ENCODE peak calls at places on chromosomes 7 and 10, in four cellular contexts. R is AG10803, A is lower leg skin, W is fibroblast of lung. I is an unnamed sample.

GRCh38 chr7:45069444-45070253 is 19.1 kb downstream of the NACAD start:
- DNase-seq in R (no peak), A (no peak), W (no peak), I (no peak)

GRCh38 chr10:78850611-78851010 is 218.2 kb upstream of the ZMIZ1 start:
- DNase-seq in R (no peak), A (no peak), W (no peak), I (no peak)

GRCh38 chr10:68261132-68261856 is 29.4 kb upstream of the ATOH7 start:
- DNase-seq in R (no peak), A (no peak), W (no peak), I (no peak)

GRCh38 chr7:92590711-92591310 is 621 bp upstream of the FAM133B start:
- DNase-seq in R (no peak), A (no peak), W (no peak), I (no peak)

GRCh38 chr10:132539431-132539839 is 1.8 kb downstream of the INPP5A start:
- DNase-seq in R (no peak), A (no peak), W (peak; percentile 20), I (no peak)

GRCh38 chr7:46853451-46853850 is 728.5 kb downstream of the TNS3 start:
- DNase-seq in R (peak; percentile 78), A (no peak), W (peak; percentile 73), I (no peak)

GRCh38 chr7:150876817-150877526 is 24.7 kb downstream of the AOC1 start:
- DNase-seq in R (peak; percentile 74), A (peak; percentile 73), W (peak; percentile 68), I (peak; percentile 79)

GRCh38 chr7:92359801-92360200 is 87.5 kb upstream of the GATAD1 start:
- DNase-seq in R (peak; percentile 73), A (no peak), W (peak; percentile 62), I (peak; percentile 19)

GRCh38 chr10:123858039-123858740 is 33.4 kb downstream of the CPXM2 start:
- DNase-seq in R (peak; percentile 84), A (no peak), W (no peak), I (no peak)

GRCh38 chr10:91378061-91378460 is 32.1 kb upstream of the HECTD2 start:
- DNase-seq in R (no peak), A (no peak), W (peak; percentile 89), I (peak; percentile 59)

GRCh38 chr7:33903770-33904679 is 1.3 kb upstream of the BMPER start:
- DNase-seq in R (peak; percentile 74), A (no peak), W (peak; percentile 45), I (peak; percentile 67)

GRCh38 chr10:31697271-31698168 is 231.1 kb downstream of the ARHGAP12 start:
- DNase-seq in R (peak; percentile 86), A (peak; percentile 83), W (peak; percentile 86), I (peak; percentile 89)

GRCh38 chr7:130242198-130243014 is 24.3 kb upstream of the CPA2 start:
- DNase-seq in R (peak; percentile 33), A (peak; percentile 30), W (peak; percentile 89), I (peak; percentile 65)

GRCh38 chr7:519429-519973 is at the start of gene PDGFA:
- DNase-seq in R (peak; percentile 57), A (no peak), W (peak; percentile 68), I (peak; percentile 57)

GRCh38 chr10:100401631-100402328 is 54.7 kb downstream of the SCD start:
- DNase-seq in R (no peak), A (no peak), W (no peak), I (no peak)

GRCh38 chr7:94348142-94348541 is 46.6 kb upstream of the COL1A2 start:
- DNase-seq in R (peak; percentile 99), A (peak; percentile 57), W (peak; percentile 96), I (peak; percentile 87)

GRCh38 chr7:32616625-32617024 is 121.3 kb downstream of the AVL9 start:
- DNase-seq in R (peak; percentile 93), A (peak; percentile 61), W (peak; percentile 94), I (peak; percentile 76)

GRCh38 chr10:97210576-97210975 is 24.8 kb upstream of the SLIT1 start:
- DNase-seq in R (peak; percentile 58), A (peak; percentile 49), W (peak; percentile 44), I (peak; percentile 82)

GRCh38 chr7:24912874-24913514 is 67.0 kb downstream of the OSBPL3 start:
- DNase-seq in R (no peak), A (no peak), W (no peak), I (no peak)

GRCh38 chr7:34157137-34157536 is 251.8 kb downstream of the BMPER start:
- DNase-seq in R (peak; percentile 87), A (no peak), W (no peak), I (no peak)

GRCh38 chr10:15571570-15571969 is 148.2 kb downstream of the ITGA8 start:
- DNase-seq in R (peak; percentile 68), A (no peak), W (peak; percentile 54), I (peak; percentile 87)

GRCh38 chr10:131556897-131557500 is 245.5 kb upstream of the TCERG1L start:
- DNase-seq in R (no peak), A (no peak), W (no peak), I (no peak)

GRCh38 chr7:51079494-51079893 is 237.1 kb downstream of the COBL start:
- DNase-seq in R (no peak), A (no peak), W (no peak), I (no peak)

GRCh38 chr10:117186832-117187615 is 10.3 kb upstream of the KCNK18 start:
- DNase-seq in R (peak; percentile 48), A (no peak), W (peak; percentile 36), I (no peak)

GRCh38 chr7:43302211-43302711 is 189.8 kb downstream of the HECW1 start:
- DNase-seq in R (peak; percentile 18), A (no peak), W (peak; percentile 86), I (peak; percentile 7)

DNA sequence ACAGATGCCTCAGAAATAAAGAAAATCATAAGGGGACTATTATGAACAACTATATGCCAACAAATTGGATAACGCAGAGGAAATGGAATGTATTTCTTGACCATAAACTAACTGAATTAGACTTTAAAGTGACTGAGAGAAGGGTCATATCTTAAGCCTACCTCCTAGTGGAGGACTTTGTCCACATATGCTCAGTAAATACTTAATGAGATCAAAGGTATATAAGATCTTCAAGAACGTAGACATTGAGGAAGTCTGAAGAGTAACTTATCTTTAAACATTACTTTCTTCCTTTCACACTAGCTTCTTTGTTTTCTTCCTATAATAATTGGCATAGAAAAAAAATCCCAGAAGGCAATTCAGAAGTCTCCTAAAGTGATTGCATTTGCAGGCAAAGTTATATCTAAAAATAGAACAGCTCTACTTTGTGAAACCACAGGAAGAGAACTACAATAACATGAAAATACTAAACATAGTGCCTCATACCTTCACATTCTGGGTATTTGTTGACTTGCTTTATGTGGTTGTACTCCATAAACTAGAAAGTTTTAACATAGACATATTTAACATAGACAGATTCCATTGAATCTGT is 150.5 kb downstream of the PPP1R3A start:
- DNase-seq in R (no peak), A (no peak), W (peak; percentile 30), I (no peak)
- H3K4me3 ChIP-seq in R (no peak overlapping the region), A (no peak overlapping the region), W (no peak overlapping the region), I (no peak overlapping the region)

GRCh38 chr7:100491192-100491578 is 7.5 kb downstream of the NYAP1 start:
- DNase-seq in R (no peak), A (no peak), W (no peak), I (no peak)

GRCh38 chr7:100492738-100493475 is 9.2 kb downstream of the NYAP1 start:
- DNase-seq in R (no peak), A (no peak), W (no peak), I (no peak)

GRCh38 chr7:100496509-100496908 is 12.8 kb downstream of the NYAP1 start:
- DNase-seq in R (no peak), A (no peak), W (no peak), I (no peak)

GRCh38 chr7:100490483-100491191 is 6.9 kb downstream of the NYAP1 start:
- DNase-seq in R (no peak), A (no peak), W (no peak), I (no peak)

DNA sequence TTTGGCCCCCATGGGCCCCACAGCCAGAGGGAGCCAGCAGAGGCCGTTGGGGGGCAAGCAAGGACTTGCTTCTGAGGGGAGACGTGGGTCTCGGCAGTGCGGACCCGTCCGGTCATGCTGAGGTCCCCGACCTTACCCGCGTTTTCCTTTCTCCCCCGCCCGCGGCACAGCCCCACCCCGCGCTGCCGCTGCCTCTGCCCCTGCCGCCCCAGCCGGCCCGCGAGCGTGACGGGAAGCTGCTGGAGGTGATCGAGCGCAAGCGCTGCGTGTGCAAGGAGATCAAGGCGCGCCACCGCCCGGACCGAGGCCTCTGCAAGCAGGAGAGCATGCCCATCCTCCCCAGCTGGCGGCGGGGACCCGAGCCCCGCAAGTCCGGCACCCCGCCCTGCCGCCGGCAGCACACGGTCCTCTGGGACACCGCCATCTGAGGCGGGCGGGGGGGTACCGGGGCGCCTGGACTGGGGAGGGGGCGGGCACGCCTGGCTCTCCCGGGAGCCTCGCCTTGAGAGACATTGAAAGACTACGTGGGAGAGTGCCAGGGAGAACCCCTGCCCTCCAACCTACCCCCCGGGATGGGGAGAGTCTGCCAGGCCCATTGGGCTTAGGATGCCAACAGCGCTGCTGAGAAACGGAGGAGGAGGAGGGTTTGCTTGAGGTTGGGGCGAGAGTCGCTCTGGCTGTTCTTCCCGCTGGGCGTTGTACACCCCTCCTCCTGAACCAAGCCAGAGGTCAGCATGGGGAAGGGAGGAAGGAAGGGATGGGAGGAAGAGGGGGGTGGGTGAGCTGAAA is 9.9 kb downstream of the NYAP1 start:
- DNase-seq in R (no peak), A (no peak), W (peak; percentile 38), I (no peak)
- TF ChIP-seq CTCF in R (no peak), A (no peak), W (peak; percentile 5), I (no peak)

GRCh38 chr7:144830811-144831210 is 5.0 kb downstream of the TPK1 start:
- DNase-seq in R (peak; percentile 0), A (no peak), W (peak; percentile 39), I (peak; percentile 27)

GRCh38 chr7:144835166-144835611 is 664 bp downstream of the TPK1 start:
- DNase-seq in R (peak; percentile 52), A (peak; percentile 18), W (peak; percentile 57), I (peak; percentile 59)

GRCh38 chr7:144834516-144835165 is 1.2 kb downstream of the TPK1 start:
- DNase-seq in R (peak; percentile 36), A (peak; percentile 41), W (no peak), I (peak; percentile 43)

GRCh38 chr7:144835668-144836544 is at the start of gene TPK1:
- DNase-seq in R (peak; percentile 94), A (peak; percentile 85), W (peak; percentile 97), I (peak; percentile 96)

DNA sequence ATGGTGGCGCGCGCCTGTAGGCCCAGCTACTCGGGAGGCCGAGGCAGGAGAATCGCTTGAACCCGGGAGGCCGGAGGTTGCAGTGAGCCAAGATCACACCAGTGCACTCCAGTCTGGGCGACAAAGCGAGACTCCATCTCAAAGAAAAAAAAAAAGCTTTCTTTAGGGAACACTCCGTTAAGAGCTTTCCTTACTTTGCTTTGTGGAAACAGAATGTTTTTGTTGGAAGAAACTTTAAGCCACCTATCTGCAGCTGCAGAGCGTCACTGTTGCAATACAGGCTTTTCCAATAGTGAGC is 641 bp upstream of the TPK1 start:
- DNase-seq in R (no peak), A (no peak), W (no peak), I (no peak)
- H3K4me3 ChIP-seq in R (no peak overlapping the region), A (no peak overlapping the region), W (no peak overlapping the region), I (peak overlapping the region; percentile 91)

DNA sequence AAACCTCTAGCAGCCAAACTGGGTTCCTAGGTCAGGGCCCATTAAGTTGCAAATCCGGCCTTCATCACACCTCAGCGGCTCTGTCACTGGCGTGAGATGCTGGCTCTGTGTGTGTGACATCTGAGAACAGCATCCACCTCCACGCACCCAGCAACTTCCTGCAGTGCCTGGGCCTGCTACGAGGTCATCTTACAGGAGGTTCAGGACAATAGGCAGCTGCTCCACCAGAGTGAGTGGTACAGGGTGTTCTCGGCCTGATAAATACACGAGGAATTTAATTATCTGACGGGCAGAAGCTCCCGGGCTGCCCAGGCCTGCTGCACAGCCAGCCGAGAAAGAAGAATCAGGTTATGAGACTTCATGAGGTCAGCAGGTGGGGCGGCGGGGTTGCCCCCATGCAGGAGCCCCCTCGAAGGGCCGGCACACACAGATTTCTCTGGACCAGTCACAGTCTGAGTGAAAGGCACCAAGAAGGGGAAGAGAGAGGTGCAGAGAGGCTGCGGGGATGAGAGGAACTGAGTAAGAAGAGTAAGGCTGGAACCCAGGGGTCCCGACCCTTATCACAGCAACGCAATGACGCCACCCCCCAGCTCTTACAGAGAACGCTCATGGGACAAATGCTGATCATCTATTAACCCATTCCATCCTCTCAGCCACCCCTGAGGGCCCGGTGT is 49.3 kb downstream of the CALML3 start:
- DNase-seq in R (no peak), A (no peak), W (peak; percentile 16), I (no peak)
- TF ChIP-seq CTCF in R (no peak), A (no peak), W (no peak), I (no peak)

I was measured in fibroblast of pulmonary artery.